ENCODE peak calls at places on chromosomes 4 and X, in six cellular contexts. One of them, this sample, is unnamed.
A peak's percentile ranks its signal among the peaks of the same experiment; 100 is the strongest.

GRCh38 chr4:39716356-39716755 is 18.4 kb downstream of the UBE2K start:
- DNase-seq in neuronal stem cell: no peak
- DNase-seq in trophoblast cell: peak; percentile 45
- DNase-seq in mesenchymal stem cell: no peak
- DNase-seq in H9: no peak
- DNase-seq in H1: no peak
- DNase-seq in this sample: no peak

GRCh38 chr4:94011190-94011589 is 182.6 kb downstream of the ATOH1 start:
- DNase-seq in H9: no peak
- DNase-seq in H1: no peak
- DNase-seq in neuronal stem cell: no peak
- DNase-seq in trophoblast cell: no peak
- DNase-seq in mesenchymal stem cell: no peak
- DNase-seq in this sample: no peak

GRCh38 chr4:25723409-25723808 is 67.8 kb downstream of the SLC34A2 start:
- DNase-seq in H9: no peak
- DNase-seq in H1: no peak
- DNase-seq in trophoblast cell: no peak
- DNase-seq in neuronal stem cell: no peak
- DNase-seq in mesenchymal stem cell: no peak
- DNase-seq in this sample: peak; percentile 32

GRCh38 chr4:73653695-73654106 is 33.5 kb upstream of the RASSF6 start:
- DNase-seq in H9: no peak
- DNase-seq in trophoblast cell: peak; percentile 41
- DNase-seq in mesenchymal stem cell: peak; percentile 77
- DNase-seq in H1: no peak
- DNase-seq in neuronal stem cell: peak; percentile 45
- DNase-seq in this sample: peak; percentile 62

GRCh38 chrX:78330068-78330467 is 2.7 kb upstream of the CYSLTR1 start:
- DNase-seq in neuronal stem cell: no peak
- DNase-seq in trophoblast cell: no peak
- DNase-seq in H9: no peak
- DNase-seq in mesenchymal stem cell: no peak
- DNase-seq in H1: no peak
- DNase-seq in this sample: no peak

GRCh38 chr4:6983500-6984142 is 59.6 kb upstream of the TADA2B start:
- DNase-seq in H9: no peak
- DNase-seq in H1: no peak
- DNase-seq in mesenchymal stem cell: no peak
- DNase-seq in trophoblast cell: no peak
- DNase-seq in neuronal stem cell: no peak
- DNase-seq in this sample: no peak

GRCh38 chrX:66030505-66031317 is 9.2 kb downstream of the VSIG4 start:
- DNase-seq in H1: no peak
- DNase-seq in H9: peak; percentile 39
- DNase-seq in mesenchymal stem cell: peak; percentile 4
- DNase-seq in trophoblast cell: no peak
- DNase-seq in neuronal stem cell: peak; percentile 5
- DNase-seq in this sample: peak; percentile 7

GRCh38 chr4:9980898-9981297 is 40.4 kb downstream of the SLC2A9 start:
- DNase-seq in H1: no peak
- DNase-seq in trophoblast cell: no peak
- DNase-seq in mesenchymal stem cell: no peak
- DNase-seq in H9: no peak
- DNase-seq in neuronal stem cell: no peak
- DNase-seq in this sample: no peak

GRCh38 chr4:15398001-15398400 is 29.8 kb upstream of the C1QTNF7 start:
- DNase-seq in H9: no peak
- DNase-seq in trophoblast cell: no peak
- DNase-seq in H1: no peak
- DNase-seq in neuronal stem cell: no peak
- DNase-seq in mesenchymal stem cell: no peak
- DNase-seq in this sample: no peak

GRCh38 chr4:13289391-13289790 is 194.7 kb downstream of the RAB28 start:
- DNase-seq in H9: no peak
- DNase-seq in trophoblast cell: no peak
- DNase-seq in neuronal stem cell: no peak
- DNase-seq in H1: no peak
- DNase-seq in mesenchymal stem cell: peak; percentile 22
- DNase-seq in this sample: peak; percentile 11

GRCh38 chr4:170339522-170339921 is 249.8 kb upstream of the AADAT start:
- DNase-seq in mesenchymal stem cell: no peak
- DNase-seq in neuronal stem cell: no peak
- DNase-seq in H9: no peak
- DNase-seq in H1: no peak
- DNase-seq in trophoblast cell: no peak
- DNase-seq in this sample: no peak

GRCh38 chr4:145176641-145177432 is 3.6 kb downstream of the OTUD4 start:
- DNase-seq in H9: no peak
- DNase-seq in neuronal stem cell: no peak
- DNase-seq in trophoblast cell: no peak
- DNase-seq in H1: no peak
- DNase-seq in mesenchymal stem cell: peak; percentile 10
- DNase-seq in this sample: peak; percentile 24

GRCh38 chr4:24032371-24032989 is 142.6 kb upstream of the PPARGC1A start:
- DNase-seq in H9: no peak
- DNase-seq in neuronal stem cell: no peak
- DNase-seq in mesenchymal stem cell: peak; percentile 19
- DNase-seq in trophoblast cell: no peak
- DNase-seq in H1: no peak
- DNase-seq in this sample: peak; percentile 8

GRCh38 chrX:40105791-40106676 is 8.3 kb upstream of the BCOR start:
- DNase-seq in mesenchymal stem cell: peak; percentile 71
- DNase-seq in trophoblast cell: peak; percentile 30
- DNase-seq in H9: peak; percentile 87
- DNase-seq in H1: no peak
- DNase-seq in neuronal stem cell: no peak
- DNase-seq in this sample: no peak

GRCh38 chrX:69027181-69028005 is 137.9 kb downstream of the PJA1 start:
- DNase-seq in trophoblast cell: peak; percentile 85
- DNase-seq in H9: no peak
- DNase-seq in mesenchymal stem cell: peak; percentile 92
- DNase-seq in H1: no peak
- DNase-seq in neuronal stem cell: no peak
- DNase-seq in this sample: peak; percentile 93

GRCh38 chr4:52864816-52865215 is 2.7 kb downstream of the RASL11B start:
- DNase-seq in trophoblast cell: no peak
- DNase-seq in neuronal stem cell: no peak
- DNase-seq in H1: no peak
- DNase-seq in H9: no peak
- DNase-seq in mesenchymal stem cell: no peak
- DNase-seq in this sample: peak; percentile 35

GRCh38 chrX:15564981-15565579 is 35.7 kb downstream of the ACE2 start:
- DNase-seq in mesenchymal stem cell: peak; percentile 48
- DNase-seq in H1: peak; percentile 3
- DNase-seq in neuronal stem cell: no peak
- DNase-seq in trophoblast cell: peak; percentile 29
- DNase-seq in H9: peak; percentile 72
- DNase-seq in this sample: peak; percentile 44

GRCh38 chr4:59936566-59936965 is 1263.6 kb upstream of the ADGRL3 start:
- DNase-seq in H1: no peak
- DNase-seq in H9: no peak
- DNase-seq in neuronal stem cell: no peak
- DNase-seq in trophoblast cell: no peak
- DNase-seq in mesenchymal stem cell: no peak
- DNase-seq in this sample: no peak

GRCh38 chr4:12486995-12487394 is 997.1 kb downstream of the RAB28 start:
- DNase-seq in H1: no peak
- DNase-seq in H9: no peak
- DNase-seq in neuronal stem cell: no peak
- DNase-seq in trophoblast cell: no peak
- DNase-seq in mesenchymal stem cell: no peak
- DNase-seq in this sample: no peak

GRCh38 chrX:64394874-64395567 is at the start of gene MTMR8:
- DNase-seq in neuronal stem cell: peak; percentile 54
- DNase-seq in H1: peak; percentile 60
- DNase-seq in mesenchymal stem cell: peak; percentile 31
- DNase-seq in H9: peak; percentile 87
- DNase-seq in trophoblast cell: peak; percentile 12
- DNase-seq in this sample: no peak

GRCh38 chrX:17459008-17459407 is 84.0 kb downstream of the NHS start:
- DNase-seq in mesenchymal stem cell: no peak
- DNase-seq in H9: no peak
- DNase-seq in neuronal stem cell: no peak
- DNase-seq in H1: no peak
- DNase-seq in trophoblast cell: no peak
- DNase-seq in this sample: peak; percentile 61

GRCh38 chr4:99361268-99361922 is 8.8 kb upstream of the ADH1C start:
- DNase-seq in mesenchymal stem cell: no peak
- DNase-seq in trophoblast cell: no peak
- DNase-seq in H1: no peak
- DNase-seq in H9: no peak
- DNase-seq in neuronal stem cell: no peak
- DNase-seq in this sample: no peak
- H3K14ac ChIP-seq in mesenchymal stem cell: no peak overlapping the region
- H3K14ac ChIP-seq in trophoblast cell: no peak overlapping the region
- H3K14ac ChIP-seq in H1: no peak overlapping the region
- H3K14ac ChIP-seq in H9: no peak overlapping the region
- H3K14ac ChIP-seq in neuronal stem cell: no peak overlapping the region
- H3K14ac ChIP-seq in this sample: no peak overlapping the region

GRCh38 chr4:88169298-88169697 is 10.9 kb upstream of the ABCG2 start:
- DNase-seq in trophoblast cell: no peak
- DNase-seq in mesenchymal stem cell: no peak
- DNase-seq in neuronal stem cell: no peak
- DNase-seq in H9: no peak
- DNase-seq in H1: no peak
- DNase-seq in this sample: no peak
- H3K14ac ChIP-seq in trophoblast cell: no peak overlapping the region
- H3K14ac ChIP-seq in mesenchymal stem cell: no peak overlapping the region
- H3K14ac ChIP-seq in neuronal stem cell: no peak overlapping the region
- H3K14ac ChIP-seq in H9: no peak overlapping the region
- H3K14ac ChIP-seq in H1: no peak overlapping the region
- H3K14ac ChIP-seq in this sample: no peak overlapping the region

DNA sequence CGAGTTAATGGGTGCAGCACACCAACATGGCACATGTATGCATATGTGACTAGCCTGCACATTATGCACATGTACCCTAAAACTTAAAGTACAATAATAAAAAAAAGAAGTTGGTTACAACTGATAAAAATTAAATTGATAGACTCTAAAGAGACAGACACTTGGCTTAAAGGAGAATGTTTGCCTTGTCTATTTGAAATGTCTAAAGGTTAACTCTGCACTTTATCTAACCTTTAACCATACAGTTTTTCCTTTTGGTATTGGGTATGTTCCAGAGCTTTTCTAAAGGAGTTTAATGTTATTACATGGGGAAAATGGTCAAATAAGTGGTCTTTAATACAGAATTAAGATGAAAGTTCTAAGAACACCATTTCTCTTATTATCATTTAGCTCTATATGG is 145.1 kb upstream of the HCCS start:
- DNase-seq in mesenchymal stem cell: no peak
- DNase-seq in trophoblast cell: no peak
- DNase-seq in H9: no peak
- DNase-seq in neuronal stem cell: no peak
- DNase-seq in H1: no peak
- DNase-seq in this sample: no peak
- H3K14ac ChIP-seq in mesenchymal stem cell: no peak overlapping the region
- H3K14ac ChIP-seq in trophoblast cell: no peak overlapping the region
- H3K14ac ChIP-seq in H9: no peak overlapping the region
- H3K14ac ChIP-seq in neuronal stem cell: no peak overlapping the region
- H3K14ac ChIP-seq in H1: no peak overlapping the region
- H3K14ac ChIP-seq in this sample: no peak overlapping the region

DNA sequence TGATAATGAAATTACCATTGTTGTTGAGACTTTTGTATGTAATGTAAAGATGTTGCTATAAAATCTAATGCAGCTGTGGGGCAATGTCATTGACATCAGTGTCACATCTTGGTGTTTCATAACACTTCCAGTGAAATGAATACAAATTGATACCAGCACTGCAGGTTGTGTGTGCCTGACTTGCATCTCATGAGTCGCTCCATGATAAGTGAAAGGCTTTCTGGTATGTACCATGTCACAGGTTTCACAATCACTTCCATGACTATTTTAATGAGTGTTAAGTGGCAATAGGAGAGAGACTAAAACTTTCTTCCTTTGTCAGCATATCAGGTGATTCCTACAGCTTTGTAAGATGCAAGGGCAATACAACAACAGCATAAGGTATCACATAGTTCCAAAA is 94.4 kb downstream of the ABCB7 start:
- DNase-seq in mesenchymal stem cell: peak; percentile 2
- DNase-seq in H9: no peak
- DNase-seq in H1: no peak
- DNase-seq in trophoblast cell: peak; percentile 5
- DNase-seq in neuronal stem cell: no peak
- DNase-seq in this sample: peak; percentile 0
- H3K14ac ChIP-seq in mesenchymal stem cell: no peak overlapping the region
- H3K14ac ChIP-seq in H9: no peak overlapping the region
- H3K14ac ChIP-seq in H1: no peak overlapping the region
- H3K14ac ChIP-seq in trophoblast cell: no peak overlapping the region
- H3K14ac ChIP-seq in neuronal stem cell: no peak overlapping the region
- H3K14ac ChIP-seq in this sample: no peak overlapping the region

GRCh38 chrX:2989565-2989964 is 16.8 kb upstream of the ARSH start:
- DNase-seq in neuronal stem cell: no peak
- DNase-seq in H1: no peak
- DNase-seq in H9: no peak
- DNase-seq in mesenchymal stem cell: no peak
- DNase-seq in trophoblast cell: no peak
- DNase-seq in this sample: no peak
- H3K14ac ChIP-seq in neuronal stem cell: no peak overlapping the region
- H3K14ac ChIP-seq in H1: no peak overlapping the region
- H3K14ac ChIP-seq in H9: no peak overlapping the region
- H3K14ac ChIP-seq in mesenchymal stem cell: no peak overlapping the region
- H3K14ac ChIP-seq in trophoblast cell: no peak overlapping the region
- H3K14ac ChIP-seq in this sample: no peak overlapping the region

DNA sequence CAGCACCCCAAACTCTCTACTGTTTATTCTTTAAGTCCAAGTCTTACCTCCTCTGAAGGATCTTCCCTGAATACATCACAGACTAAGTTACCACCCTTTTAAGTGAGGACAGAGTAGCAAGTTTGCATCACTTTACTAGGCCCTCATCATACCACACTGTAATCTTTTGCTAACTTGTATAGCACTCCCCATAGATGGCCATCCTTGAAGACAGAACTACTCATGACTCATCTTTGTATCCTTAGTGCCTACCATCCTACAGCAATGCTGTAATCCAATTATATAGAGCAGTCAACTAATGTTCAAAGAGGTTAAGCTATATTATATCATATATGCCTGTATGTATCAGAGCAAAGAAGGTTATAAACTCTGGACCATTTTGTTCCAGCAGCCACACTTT is 101.4 kb downstream of the ADAMTS3 start:
- DNase-seq in H9: no peak
- DNase-seq in H1: no peak
- DNase-seq in trophoblast cell: peak; percentile 16
- DNase-seq in mesenchymal stem cell: no peak
- DNase-seq in neuronal stem cell: no peak
- DNase-seq in this sample: no peak
- H3K14ac ChIP-seq in H9: no peak overlapping the region
- H3K14ac ChIP-seq in H1: no peak overlapping the region
- H3K14ac ChIP-seq in trophoblast cell: no peak overlapping the region
- H3K14ac ChIP-seq in mesenchymal stem cell: no peak overlapping the region
- H3K14ac ChIP-seq in neuronal stem cell: no peak overlapping the region
- H3K14ac ChIP-seq in this sample: no peak overlapping the region

DNA sequence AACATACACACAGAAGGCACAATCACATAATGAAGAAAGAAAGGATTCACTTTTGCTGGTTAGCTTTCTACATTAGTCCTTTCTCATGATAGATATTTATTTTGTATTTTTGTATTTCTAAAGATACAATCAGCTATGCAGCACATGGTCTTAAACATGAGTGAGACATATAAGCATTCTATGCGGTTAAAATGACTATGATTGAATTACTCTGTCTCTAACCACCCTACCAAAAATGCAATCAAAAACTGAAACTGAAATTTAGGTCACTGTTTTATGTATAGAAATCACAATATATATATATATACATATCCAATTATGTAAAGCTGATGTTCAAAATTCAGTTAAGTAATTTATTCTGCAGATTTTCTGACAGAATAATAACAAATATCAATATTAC is 21.9 kb downstream of the CXXC4 start:
- DNase-seq in trophoblast cell: no peak
- DNase-seq in mesenchymal stem cell: no peak
- DNase-seq in neuronal stem cell: no peak
- DNase-seq in H9: no peak
- DNase-seq in H1: no peak
- DNase-seq in this sample: no peak
- H3K14ac ChIP-seq in trophoblast cell: no peak overlapping the region
- H3K14ac ChIP-seq in mesenchymal stem cell: no peak overlapping the region
- H3K14ac ChIP-seq in neuronal stem cell: no peak overlapping the region
- H3K14ac ChIP-seq in H9: no peak overlapping the region
- H3K14ac ChIP-seq in H1: no peak overlapping the region
- H3K14ac ChIP-seq in this sample: no peak overlapping the region

This sample was measured in IMR-90.